ENCODE peak calls at places on chromosomes 11 and 22, in six cellular contexts. V is ovary, W is A549, S is heart left ventricle, Q is uterus, U is body of pancreas. L is an unnamed sample.

GRCh38 chr11:67558084-67558772 is 25.4 kb upstream of the GSTP1 start:
- DNase-seq in V (no peak), W (no peak), S (peak; percentile 77), Q (no peak), U (no peak), L (no peak)

GRCh38 chr11:32307921-32308320 is 127.4 kb downstream of the WT1 start:
- DNase-seq in V (no peak), W (no peak), S (no peak), Q (no peak), U (no peak), L (no peak)

GRCh38 chr11:123173040-123173855 is 21.8 kb downstream of the CLMP start:
- DNase-seq in V (no peak), W (no peak), S (no peak), Q (no peak), U (peak; percentile 75), L (no peak)

GRCh38 chr22:47484960-47485571 is 722.6 kb downstream of the TBC1D22A start:
- DNase-seq in V (no peak), W (no peak), S (no peak), Q (no peak), U (no peak), L (no peak)

GRCh38 chr22:23376256-23376655 is 195.9 kb downstream of the BCR start:
- DNase-seq in V (no peak), W (peak; percentile 23), S (no peak), Q (no peak), U (no peak), L (no peak)

GRCh38 chr22:48089601-48090331 is 1327.3 kb downstream of the TBC1D22A start:
- DNase-seq in V (peak; percentile 71), W (peak; percentile 16), S (no peak), Q (peak; percentile 86), U (peak; percentile 14), L (no peak)

GRCh38 chr11:2275334-2276279 is 5.2 kb upstream of the ASCL2 start:
- DNase-seq in V (peak; percentile 24), W (no peak), S (no peak), Q (peak; percentile 8), U (no peak), L (no peak)

GRCh38 chr11:8624698-8625097 is 30.7 kb upstream of the STK33 start:
- DNase-seq in V (no peak), W (no peak), S (peak; percentile 57), Q (no peak), U (no peak), L (no peak)

GRCh38 chr11:79342686-79343085 is 98.1 kb downstream of the TENM4 start:
- DNase-seq in V (no peak), W (no peak), S (no peak), Q (no peak), U (no peak), L (no peak)

GRCh38 chr11:2525166-2525861 is 80.5 kb downstream of the KCNQ1 start:
- DNase-seq in V (peak; percentile 30), W (no peak), S (peak; percentile 22), Q (peak; percentile 12), U (peak; percentile 62), L (no peak)

DNA sequence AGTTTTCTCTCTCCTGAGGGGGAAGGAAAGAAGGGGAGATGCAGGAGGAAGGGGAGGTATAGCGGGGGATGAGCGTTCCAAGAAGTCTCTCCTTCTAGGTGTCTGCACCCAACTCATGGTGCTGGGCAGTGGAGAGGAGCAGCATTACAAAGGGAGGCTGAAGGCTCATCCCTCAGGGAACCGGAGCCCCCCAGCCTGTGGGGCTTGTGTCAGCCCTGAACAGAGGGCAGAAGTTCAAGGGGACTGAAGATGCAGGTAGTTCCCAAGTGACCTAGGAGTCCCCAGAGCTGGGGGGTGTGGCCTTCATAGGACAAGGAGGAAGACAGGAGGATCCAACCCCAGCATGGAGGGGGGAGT is 1.8 kb downstream of the C11orf68 start:
- DNase-seq in V (peak; percentile 52), W (no peak), S (no peak), Q (no peak), U (no peak), L (no peak)
- H3K4me3 ChIP-seq in V (peak overlapping the region; percentile 92), W (no peak overlapping the region), S (no peak overlapping the region), Q (no peak overlapping the region), U (no peak overlapping the region), L (no peak overlapping the region)

GRCh38 chr11:855796-856195 is 13.1 kb downstream of the TSPAN4 start:
- DNase-seq in V (no peak), W (no peak), S (no peak), Q (no peak), U (no peak), L (no peak)

GRCh38 chr11:854601-855342 is 12.1 kb downstream of the TSPAN4 start:
- DNase-seq in V (no peak), W (no peak), S (no peak), Q (no peak), U (no peak), L (peak; percentile 80)

GRCh38 chr11:855343-855674 is 12.7 kb downstream of the TSPAN4 start:
- DNase-seq in V (no peak), W (no peak), S (no peak), Q (no peak), U (no peak), L (no peak)

GRCh38 chr11:852762-853161 is 10.1 kb downstream of the TSPAN4 start:
- DNase-seq in V (no peak), W (no peak), S (no peak), Q (no peak), U (no peak), L (no peak)

GRCh38 chr11:853682-854448 is 11.2 kb downstream of the TSPAN4 start:
- DNase-seq in V (no peak), W (no peak), S (no peak), Q (no peak), U (no peak), L (no peak)
- H3K4me1 ChIP-seq in V (peaks cover 20% of the 10 kb centered on the region), W (peaks cover 37% of the 10 kb centered on the region), S (peaks cover 15% of the 10 kb centered on the region), Q (peaks cover 5% of the 10 kb centered on the region), U (peaks cover 19% of the 10 kb centered on the region), L (peaks cover 46% of the 10 kb centered on the region)

GRCh38 chr11:9759519-9760179 is 95.8 kb downstream of the SWAP70 start:
- DNase-seq in V (peak; percentile 57), W (peak; percentile 93), S (peak; percentile 90), Q (peak; percentile 78), U (peak; percentile 71), L (no peak)

GRCh38 chr11:9756878-9757277 is 93.0 kb downstream of the SWAP70 start:
- DNase-seq in V (no peak), W (no peak), S (no peak), Q (no peak), U (no peak), L (no peak)

GRCh38 chr11:9760180-9760550 is 96.3 kb downstream of the SWAP70 start:
- DNase-seq in V (peak; percentile 96), W (no peak), S (peak; percentile 96), Q (peak; percentile 94), U (peak; percentile 63), L (no peak)

GRCh38 chr11:9757809-9758675 is 94.2 kb downstream of the SWAP70 start:
- DNase-seq in V (peak; percentile 92), W (peak; percentile 92), S (peak; percentile 94), Q (peak; percentile 87), U (peak; percentile 90), L (peak; percentile 88)

GRCh38 chr11:9758676-9759518 is 95.0 kb downstream of the SWAP70 start:
- DNase-seq in V (peak; percentile 85), W (peak; percentile 71), S (peak; percentile 93), Q (peak; percentile 81), U (peak; percentile 80), L (peak; percentile 64)
- TF ChIP-seq CTCF in V (no peak), W (no peak), S (peak; percentile 65), Q (peak; percentile 56), U (no peak), L (no peak)

DNA sequence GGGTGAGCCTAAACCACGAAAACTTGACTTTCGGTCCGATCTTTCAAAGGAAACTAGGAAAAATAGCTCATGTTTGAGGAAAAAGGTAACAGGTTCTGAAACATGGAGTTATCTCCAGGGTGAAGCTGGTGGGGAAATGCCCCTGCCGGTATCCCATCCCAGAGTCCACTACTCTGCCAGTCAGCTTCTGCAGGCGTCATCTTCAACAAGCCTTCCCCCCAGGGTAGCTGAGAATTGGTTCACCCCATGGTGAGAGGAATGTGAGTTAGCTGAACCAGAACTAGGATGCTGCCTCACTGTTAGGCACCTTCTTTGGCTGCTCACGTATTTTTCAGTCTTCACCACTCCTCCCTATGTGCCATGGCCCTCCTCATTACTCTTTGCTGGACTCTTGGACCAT is 1.1 kb downstream of the GVQW3 start:
- DNase-seq in V (no peak), W (no peak), S (no peak), Q (no peak), U (no peak), L (no peak)
- H3K4me3 ChIP-seq in V (peak overlapping the region; percentile 59), W (peak overlapping the region; percentile 99), S (peak overlapping the region; percentile 86), Q (no peak overlapping the region), U (no peak overlapping the region), L (peak overlapping the region; percentile 73)

GRCh38 chr22:20561882-20562281 is 54.5 kb downstream of the MED15 start:
- DNase-seq in V (no peak), W (no peak), S (no peak), Q (no peak), U (no peak), L (no peak)

GRCh38 chr22:20563941-20564371 is 56.5 kb downstream of the MED15 start:
- DNase-seq in V (no peak), W (no peak), S (no peak), Q (no peak), U (no peak), L (no peak)

GRCh38 chr22:20560716-20561115 is 53.3 kb downstream of the MED15 start:
- DNase-seq in V (no peak), W (no peak), S (no peak), Q (no peak), U (no peak), L (no peak)

GRCh38 chr22:20563464-20563906 is 56.1 kb downstream of the MED15 start:
- DNase-seq in V (no peak), W (no peak), S (no peak), Q (no peak), U (no peak), L (no peak)

GRCh38 chr22:20562607-20563463 is 55.4 kb downstream of the MED15 start:
- DNase-seq in V (peak; percentile 30), W (no peak), S (no peak), Q (no peak), U (no peak), L (no peak)
- H3K4me1 ChIP-seq in V (peaks cover 9% of the 10 kb centered on the region), W (peaks cover 31% of the 10 kb centered on the region), S (no peaks in the 10 kb centered on the region), Q (peaks cover 2% of the 10 kb centered on the region), U (peaks cover 18% of the 10 kb centered on the region), L (no peaks in the 10 kb centered on the region)

GRCh38 chr11:69240332-69241074 is 53.5 kb upstream of the MYEOV start:
- DNase-seq in V (no peak), W (no peak), S (no peak), Q (no peak), U (peak; percentile 51), L (peak; percentile 42)
- TF ChIP-seq CTCF in V (no peak), W (peak; percentile 41), S (peak; percentile 26), Q (no peak), U (peak; percentile 38), L (peak; percentile 48)

DNA sequence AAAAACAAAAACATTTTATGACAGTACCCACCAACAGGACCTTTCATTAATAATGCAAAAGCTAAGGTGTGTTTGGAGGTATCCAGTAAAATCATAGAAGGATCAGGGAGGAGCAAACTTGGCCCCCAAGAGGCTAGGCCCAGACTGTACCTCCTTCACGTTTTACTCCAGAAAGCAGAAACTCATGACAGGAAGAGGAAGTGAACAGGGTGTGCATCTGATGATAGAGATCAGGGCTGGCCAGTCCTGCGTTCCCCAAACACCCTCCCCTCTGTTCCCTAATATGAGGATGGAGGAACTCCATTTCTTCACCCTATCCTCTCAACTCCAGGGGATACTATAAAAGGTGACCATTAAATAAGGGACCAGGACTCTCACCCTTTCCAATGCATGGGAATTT is 10.2 kb upstream of the MS4A12 start:
- DNase-seq in V (no peak), W (no peak), S (no peak), Q (no peak), U (no peak), L (no peak)
- H3K4me3 ChIP-seq in V (no peak overlapping the region), W (no peak overlapping the region), S (no peak overlapping the region), Q (no peak overlapping the region), U (no peak overlapping the region), L (no peak overlapping the region)

L was measured in neural progenitor cell.